ENCODE peak calls at places on chromosome 1, in ten cellular contexts. S is Peyer's patch, E is A549, A is prostate gland, D is sigmoid colon, Z is IMR-90, I is right lobe of liver, C is heart left ventricle, V is tibial nerve, F is upper lobe of left lung. T is an unnamed sample.
A peak's percentile ranks its signal among the peaks of the same experiment; 100 is the strongest.

GRCh38 chr1:147717706-147718097 is 42.7 kb downstream of the GJA5 start:
- DNase-seq in S (no peak), E (no peak), A (no peak), D (no peak), Z (no peak), I (no peak), C (no peak), V (no peak), F (no peak), T (no peak)

GRCh38 chr1:26015358-26015757 is 6.2 kb upstream of the EXTL1 start:
- DNase-seq in S (peak; percentile 62), E (no peak), A (no peak), D (no peak), Z (peak; percentile 56), I (no peak), C (no peak), V (peak; percentile 45), F (peak; percentile 94), T (no peak)

GRCh38 chr1:206145771-206146290 is 28.6 kb upstream of the AVPR1B start:
- DNase-seq in S (no peak), E (no peak), A (no peak), D (no peak), Z (no peak), I (no peak), C (no peak), V (no peak), F (no peak), T (no peak)

GRCh38 chr1:216960716-216961115 is 237.5 kb upstream of the ESRRG start:
- DNase-seq in S (no peak), E (no peak), A (no peak), D (no peak), Z (peak; percentile 18), I (no peak), C (no peak), V (no peak), F (no peak), T (no peak)

GRCh38 chr1:115084902-115085505 is 4.3 kb downstream of the TSPAN2 start:
- DNase-seq in S (no peak), E (no peak), A (peak; percentile 57), D (peak; percentile 79), Z (peak; percentile 1), I (no peak), C (no peak), V (no peak), F (no peak), T (no peak)

GRCh38 chr1:68142461-68142860 is 89.9 kb downstream of the WLS start:
- DNase-seq in S (no peak), E (no peak), A (no peak), D (no peak), Z (peak; percentile 68), I (no peak), C (no peak), V (no peak), F (no peak), T (no peak)

GRCh38 chr1:226324479-226324878 is 15.5 kb upstream of the LIN9 start:
- DNase-seq in S (no peak), E (no peak), A (no peak), D (no peak), Z (no peak), I (no peak), C (no peak), V (no peak), F (no peak), T (no peak)

GRCh38 chr1:64242895-64243756 is 39.7 kb downstream of the UBE2U start:
- DNase-seq in S (no peak), E (peak; percentile 47), A (no peak), D (no peak), Z (peak; percentile 58), I (no peak), C (no peak), V (no peak), F (no peak), T (no peak)

GRCh38 chr1:7509593-7509992 is 261.5 kb upstream of the VAMP3 start:
- DNase-seq in S (no peak), E (no peak), A (no peak), D (no peak), Z (no peak), I (no peak), C (no peak), V (no peak), F (no peak), T (no peak)

GRCh38 chr1:1155258-1155657 is 18.4 kb upstream of the TTLL10 start:
- DNase-seq in S (no peak), E (no peak), A (no peak), D (no peak), Z (no peak), I (no peak), C (no peak), V (no peak), F (no peak), T (no peak)

GRCh38 chr1:1156140-1157032 is 17.3 kb upstream of the TTLL10 start:
- DNase-seq in S (no peak), E (no peak), A (no peak), D (no peak), Z (no peak), I (no peak), C (no peak), V (no peak), F (no peak), T (no peak)

GRCh38 chr1:1157914-1158710 is 15.6 kb upstream of the TTLL10 start:
- DNase-seq in S (peak; percentile 79), E (no peak), A (peak; percentile 56), D (peak; percentile 79), Z (no peak), I (no peak), C (peak; percentile 77), V (no peak), F (peak; percentile 49), T (no peak)

GRCh38 chr1:1157033-1157365 is 16.7 kb upstream of the TTLL10 start:
- DNase-seq in S (no peak), E (no peak), A (no peak), D (no peak), Z (no peak), I (no peak), C (no peak), V (no peak), F (no peak), T (no peak)

GRCh38 chr1:1157426-1157913 is 16.2 kb upstream of the TTLL10 start:
- DNase-seq in S (peak; percentile 93), E (peak; percentile 74), A (peak; percentile 90), D (peak; percentile 96), Z (peak; percentile 79), I (peak; percentile 83), C (peak; percentile 94), V (peak; percentile 72), F (peak; percentile 94), T (peak; percentile 93)
- TF ChIP-seq POLR2A in S (peak; percentile 93), E (peak; percentile 31), A (peak; percentile 93), D (peak; percentile 30), Z (peak; percentile 60), I (peak; percentile 50), C (no peak), V (peak; percentile 52), F (peak; percentile 60), T (no peak)

GRCh38 chr1:173430707-173431662 is 46.1 kb upstream of the PRDX6 start:
- DNase-seq in S (peak; percentile 98), E (peak; percentile 88), A (peak; percentile 91), D (peak; percentile 93), Z (peak; percentile 88), I (peak; percentile 83), C (peak; percentile 89), V (peak; percentile 100), F (peak; percentile 90), T (peak; percentile 91)

GRCh38 chr1:173432331-173432730 is 44.8 kb upstream of the PRDX6 start:
- DNase-seq in S (no peak), E (no peak), A (no peak), D (no peak), Z (no peak), I (no peak), C (no peak), V (no peak), F (no peak), T (no peak)

GRCh38 chr1:173431663-173432045 is 45.5 kb upstream of the PRDX6 start:
- DNase-seq in S (no peak), E (no peak), A (no peak), D (no peak), Z (peak; percentile 41), I (no peak), C (no peak), V (no peak), F (no peak), T (no peak)

GRCh38 chr1:173427146-173428054 is 49.7 kb upstream of the PRDX6 start:
- DNase-seq in S (no peak), E (no peak), A (no peak), D (no peak), Z (no peak), I (no peak), C (no peak), V (no peak), F (no peak), T (no peak)

DNA sequence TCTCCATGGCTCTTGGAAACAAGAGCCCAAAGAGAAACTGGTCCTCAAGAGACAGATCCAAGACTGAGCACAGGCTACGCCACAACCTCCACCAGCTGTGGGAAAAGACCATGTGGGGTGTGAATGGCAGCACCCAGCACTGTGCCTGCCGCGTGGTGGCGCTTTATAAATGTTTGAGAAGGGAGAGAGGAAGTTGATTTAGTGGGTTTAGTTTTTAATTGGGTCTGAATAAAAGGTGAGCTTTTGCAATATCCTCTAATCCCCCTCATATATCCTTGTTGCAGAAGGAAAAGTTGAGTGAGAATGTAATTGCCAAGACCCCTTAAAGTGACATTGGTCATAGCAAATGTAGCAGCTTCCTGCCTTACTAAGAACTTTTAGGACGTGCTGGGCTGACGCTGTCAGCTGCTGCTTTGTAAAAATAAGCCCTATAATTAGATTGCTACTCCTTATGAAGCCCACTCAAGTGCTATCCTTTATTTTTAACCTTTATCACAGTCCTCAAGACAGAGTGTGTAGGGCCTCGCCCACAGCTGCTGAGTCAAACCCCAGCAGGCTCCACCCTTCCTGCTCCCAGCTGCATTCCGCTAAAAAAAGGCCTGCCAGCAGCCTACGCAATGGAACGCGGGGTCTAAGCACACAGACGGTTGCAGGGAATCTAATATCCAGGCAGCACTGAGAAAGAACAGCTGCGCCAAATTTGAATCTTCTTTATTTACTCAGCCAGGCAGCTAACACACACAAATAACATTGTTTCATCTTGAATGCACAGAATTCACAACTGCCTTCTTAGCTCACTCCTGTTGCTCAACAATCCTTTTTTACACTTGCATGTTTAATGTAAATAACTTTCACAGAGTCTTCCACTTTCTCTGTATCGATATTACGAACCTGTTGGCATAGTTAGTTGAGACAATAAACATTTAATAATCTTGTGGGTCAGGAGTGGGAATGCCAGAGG is 47.3 kb upstream of the PRDX6 start:
- DNase-seq in S (peak; percentile 88), E (peak; percentile 67), A (peak; percentile 42), D (peak; percentile 96), Z (peak; percentile 96), I (peak; percentile 77), C (peak; percentile 89), V (peak; percentile 86), F (peak; percentile 87), T (peak; percentile 92)
- H3K4me3 ChIP-seq in S (peak overlapping the region; percentile 15), E (no peak overlapping the region), A (no peak overlapping the region), D (no peak overlapping the region), Z (peak overlapping the region; percentile 21), I (peak overlapping the region; percentile 3), C (no peak overlapping the region), V (no peak overlapping the region), F (peak overlapping the region; percentile 32), T (peak overlapping the region; percentile 33)

GRCh38 chr1:54488831-54489626 is 59.0 kb upstream of the ACOT11 start:
- DNase-seq in S (peak; percentile 85), E (peak; percentile 68), A (peak; percentile 69), D (peak; percentile 90), Z (peak; percentile 49), I (peak; percentile 83), C (peak; percentile 92), V (peak; percentile 81), F (peak; percentile 80), T (peak; percentile 90)
- TF ChIP-seq POLR2A in S (peak; percentile 9), E (no peak), A (peak; percentile 12), D (peak; percentile 1), Z (peak; percentile 59), I (no peak), C (no peak), V (no peak), F (no peak), T (no peak)

GRCh38 chr1:113456967-113457366 is 66.7 kb downstream of the MAGI3 start:
- DNase-seq in S (peak; percentile 46), E (peak; percentile 93), A (peak; percentile 68), D (peak; percentile 66), Z (peak; percentile 98), I (peak; percentile 14), C (no peak), V (peak; percentile 8), F (peak; percentile 28), T (no peak)
- H3K4me3 ChIP-seq in S (no peak overlapping the region), E (peak overlapping the region; percentile 24), A (no peak overlapping the region), D (no peak overlapping the region), Z (no peak overlapping the region), I (no peak overlapping the region), C (no peak overlapping the region), V (no peak overlapping the region), F (no peak overlapping the region), T (no peak overlapping the region)

T was measured in suprapubic skin.